ENCODE peak calls at places on chromosomes 1 and 21, in eight cellular contexts. W, U, A, D, V, L, H and N are unnamed samples.

GRCh38 chr1:192544983-192545393 is 30.6 kb upstream of the RGS1 start:
- DNase-seq in W (no peak), U (no peak), A (no peak), D (no peak), V (peak; percentile 56), L (peak; percentile 53), H (no peak), N (no peak)

GRCh38 chr1:218953448-218953847 is 220.2 kb upstream of the LYPLAL1 start:
- DNase-seq in W (no peak), U (no peak), A (no peak), D (no peak), V (no peak), L (no peak), H (no peak), N (no peak)

GRCh38 chr1:229452956-229453801 is 19.3 kb upstream of the ACTA1 start:
- DNase-seq in W (no peak), U (no peak), A (no peak), D (no peak), V (no peak), L (peak; percentile 46), H (no peak), N (no peak)

GRCh38 chr1:201452881-201453280 is 16.1 kb downstream of the PHLDA3 start:
- DNase-seq in W (no peak), U (no peak), A (no peak), D (no peak), V (peak; percentile 39), L (no peak), H (no peak), N (no peak)

GRCh38 chr21:38813143-38813542 is 7.4 kb downstream of the ETS2 start:
- DNase-seq in W (peak; percentile 38), U (no peak), A (no peak), D (peak; percentile 45), V (no peak), L (no peak), H (no peak), N (no peak)

GRCh38 chr1:222928212-222928611 is 113.4 kb downstream of the DISP1 start:
- DNase-seq in W (peak; percentile 84), U (peak; percentile 52), A (peak; percentile 74), D (peak; percentile 48), V (no peak), L (peak; percentile 59), H (no peak), N (no peak)

GRCh38 chr1:211944733-211945500 is 90.4 kb downstream of the INTS7 start:
- DNase-seq in W (peak; percentile 93), U (no peak), A (no peak), D (no peak), V (peak; percentile 93), L (peak; percentile 10), H (no peak), N (no peak)

GRCh38 chr1:156480411-156481192 is 20.0 kb downstream of the MEF2D start:
- DNase-seq in W (no peak), U (peak; percentile 75), A (no peak), D (peak; percentile 84), V (no peak), L (no peak), H (peak; percentile 61), N (no peak)

GRCh38 chr1:214568328-214568727 is 16.9 kb upstream of the PTPN14 start:
- DNase-seq in W (no peak), U (no peak), A (no peak), D (no peak), V (no peak), L (peak; percentile 76), H (no peak), N (no peak)

GRCh38 chr1:10046356-10047085 is 13.8 kb downstream of the UBE4B start:
- DNase-seq in W (no peak), U (no peak), A (no peak), D (no peak), V (no peak), L (no peak), H (no peak), N (no peak)

GRCh38 chr1:22416555-22417454 is 34.8 kb upstream of the ZBTB40 start:
- DNase-seq in W (peak; percentile 82), U (peak; percentile 76), A (peak; percentile 62), D (peak; percentile 50), V (peak; percentile 53), L (peak; percentile 70), H (peak; percentile 30), N (no peak)
- H3K27ac ChIP-seq in W (no peak overlapping the region), U (no peak overlapping the region), A (no peak overlapping the region), D (no peak overlapping the region), V (no peak overlapping the region), L (no peak overlapping the region), H (no peak overlapping the region), N (no peak overlapping the region)

GRCh38 chr1:29282924-29283803 is 46.8 kb downstream of the PTPRU start:
- DNase-seq in W (peak; percentile 59), U (no peak), A (peak; percentile 49), D (peak; percentile 95), V (peak; percentile 8), L (peak; percentile 53), H (no peak), N (no peak)
- H3K27ac ChIP-seq in W (no peak overlapping the region), U (no peak overlapping the region), A (no peak overlapping the region), D (no peak overlapping the region), V (no peak overlapping the region), L (no peak overlapping the region), H (no peak overlapping the region), N (no peak overlapping the region)

GRCh38 chr1:6601049-6601864 is 1.4 kb downstream of the KLHL21 start:
- DNase-seq in W (peak; percentile 92), U (peak; percentile 75), A (peak; percentile 91), D (no peak), V (peak; percentile 99), L (peak; percentile 96), H (peak; percentile 72), N (peak; percentile 82)

GRCh38 chr1:6597777-6598131 is 4.9 kb downstream of the KLHL21 start:
- DNase-seq in W (no peak), U (no peak), A (no peak), D (no peak), V (no peak), L (no peak), H (no peak), N (no peak)

GRCh38 chr1:6600410-6601048 is 2.1 kb downstream of the KLHL21 start:
- DNase-seq in W (no peak), U (no peak), A (no peak), D (no peak), V (no peak), L (no peak), H (no peak), N (no peak)

GRCh38 chr1:6596886-6597776 is 5.5 kb downstream of the KLHL21 start:
- DNase-seq in W (no peak), U (no peak), A (no peak), D (no peak), V (no peak), L (no peak), H (no peak), N (no peak)

GRCh38 chr1:6599141-6599975 is 3.3 kb downstream of the KLHL21 start:
- DNase-seq in W (no peak), U (no peak), A (no peak), D (no peak), V (peak; percentile 92), L (peak; percentile 23), H (peak; percentile 43), N (no peak)
- H3K27ac ChIP-seq in W (peak overlapping the region; percentile 96), U (peak overlapping the region; percentile 100), A (no peak overlapping the region), D (no peak overlapping the region), V (peak overlapping the region; percentile 97), L (no peak overlapping the region), H (peak overlapping the region; percentile 50), N (peak overlapping the region; percentile 2)

GRCh38 chr21:44372616-44373015 is 19.2 kb downstream of the TRPM2 start:
- DNase-seq in W (peak; percentile 29), U (no peak), A (no peak), D (no peak), V (no peak), L (no peak), H (no peak), N (no peak)

GRCh38 chr21:44375281-44375651 is 21.8 kb downstream of the TRPM2 start:
- DNase-seq in W (peak; percentile 60), U (peak; percentile 70), A (no peak), D (no peak), V (no peak), L (no peak), H (no peak), N (no peak)

GRCh38 chr21:44375686-44376320 is 22.4 kb downstream of the TRPM2 start:
- DNase-seq in W (peak; percentile 50), U (no peak), A (no peak), D (no peak), V (no peak), L (no peak), H (no peak), N (no peak)

GRCh38 chr21:44376606-44377005 is 23.2 kb downstream of the TRPM2 start:
- DNase-seq in W (peak; percentile 43), U (no peak), A (no peak), D (no peak), V (no peak), L (no peak), H (no peak), N (no peak)

DNA sequence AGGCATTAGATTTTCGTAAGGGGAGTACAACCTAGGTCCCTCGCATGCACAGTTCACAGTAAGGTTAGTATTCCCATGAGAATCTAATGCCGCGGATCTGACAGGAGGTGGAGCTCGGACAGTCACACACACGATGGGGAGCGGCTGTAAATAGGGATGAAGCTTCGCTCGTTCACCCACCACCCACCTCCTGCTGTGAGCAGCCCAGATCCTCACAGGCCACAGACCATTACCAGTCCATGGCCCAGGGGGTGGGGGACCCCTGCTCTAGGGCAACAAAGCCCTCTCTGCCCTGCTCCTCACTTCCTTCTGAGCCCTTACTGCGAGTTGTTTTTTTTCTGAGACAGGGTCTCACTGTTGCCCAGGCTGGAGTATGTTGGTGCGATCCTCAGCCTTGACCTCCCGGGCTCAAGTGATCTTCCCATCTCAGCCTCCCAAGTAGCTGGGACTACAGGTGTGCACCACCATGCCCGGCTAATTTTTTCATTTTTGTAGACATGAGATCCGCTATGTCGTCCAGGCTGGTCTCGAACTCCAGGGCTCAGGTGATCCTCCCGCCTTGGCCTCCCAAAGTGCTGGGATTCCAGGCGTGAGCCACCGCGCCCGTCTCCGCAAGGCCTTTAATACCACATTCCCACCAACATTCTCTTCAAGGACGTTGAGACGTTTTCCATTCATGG is 21.3 kb downstream of the TRPM2 start:
- DNase-seq in W (peak; percentile 29), U (no peak), A (no peak), D (no peak), V (no peak), L (no peak), H (no peak), N (no peak)
- H3K27ac ChIP-seq in W (no peak overlapping the region), U (no peak overlapping the region), A (no peak overlapping the region), D (no peak overlapping the region), V (no peak overlapping the region), L (no peak overlapping the region), H (no peak overlapping the region), N (no peak overlapping the region)

DNA sequence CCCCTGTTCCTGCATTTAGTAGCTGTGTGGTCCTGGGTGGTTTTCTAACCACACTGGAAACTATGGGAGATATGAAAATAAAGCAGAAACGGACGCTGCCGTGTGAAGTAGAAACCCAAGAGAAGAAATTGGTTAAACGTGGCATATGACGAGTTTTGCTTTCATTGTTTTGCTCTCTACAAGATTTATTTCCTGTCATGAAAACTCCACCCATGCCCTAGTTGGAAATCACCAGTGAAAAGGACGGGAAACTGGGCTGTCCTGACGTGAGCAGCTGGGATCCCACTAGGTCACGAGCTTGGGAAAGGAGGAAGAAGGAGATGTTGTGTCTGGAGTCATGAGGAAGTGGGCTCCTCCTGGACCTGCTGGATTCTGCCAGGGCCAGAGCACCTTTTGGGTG is 120.8 kb upstream of the GADD45A start:
- DNase-seq in W (no peak), U (no peak), A (no peak), D (no peak), V (no peak), L (peak; percentile 75), H (no peak), N (no peak)
- H3K27ac ChIP-seq in W (no peak overlapping the region), U (peak overlapping the region; percentile 65), A (no peak overlapping the region), D (no peak overlapping the region), V (no peak overlapping the region), L (no peak overlapping the region), H (no peak overlapping the region), N (no peak overlapping the region)